ENCODE peak calls at places on chromosomes 16 and 17, in ten cellular contexts. F is cardiac muscle cell; T is IMR-90; L is NCI-H187; Y is HFF-Myc; B is head of caudate nucleus; O is activated naive CD4-positive, alpha-beta T cell; Q is AG04450; K is GM04503; S is midbrain. E is an unnamed sample.

GRCh38 chr17:30200086-30200485 is 35.4 kb downstream of the SLC6A4 start:
- DNase-seq in S (no peak), B (no peak), Q (no peak), T (no peak), Y (no peak), O (no peak), F (no peak), L (no peak), K (no peak), E (no peak)

GRCh38 chr17:78818932-78819331 is 21.7 kb downstream of the USP36 start:
- DNase-seq in L (no peak), T (no peak), O (no peak), F (peak), S (no peak), B (no peak), Y (no peak), K (no peak), Q (no peak), E (no peak)

GRCh38 chr17:42878123-42878880 is 22.3 kb upstream of the G6PC1 start:
- DNase-seq in K (no peak), S (no peak), Y (no peak), Q (no peak), B (no peak), F (no peak), L (no peak), O (no peak), T (no peak), E (no peak)

GRCh38 chr17:17236295-17237025 is 508 bp downstream of the FLCN start:
- DNase-seq in L (no peak), B (no peak), O (no peak), T (peak), S (no peak), K (peak), F (peak), Q (no peak), Y (no peak), E (peak)

GRCh38 chr17:32875904-32876413 is 965 bp downstream of the MYO1D start:
- DNase-seq in S (no peak), T (peak), L (no peak), Y (no peak), K (no peak), F (peak), O (no peak), B (no peak), Q (no peak), E (no peak)

GRCh38 chr16:23071202-23072083 is 77.8 kb downstream of the USP31 start:
- DNase-seq in Q (no peak), F (peak), B (no peak), T (peak), S (no peak), L (no peak), Y (no peak), O (no peak), K (no peak), E (peak)

GRCh38 chr17:64231567-64232141 is 31.4 kb downstream of the TEX2 start:
- DNase-seq in Q (no peak), B (no peak), Y (no peak), O (no peak), L (no peak), S (no peak), K (no peak), T (no peak), F (no peak), E (no peak)

GRCh38 chr16:32116080-32116479 is 137.0 kb upstream of the TP53TG3D start:
- DNase-seq in Y (no peak), F (peak), K (no peak), S (no peak), Q (no peak), B (no peak), O (no peak), T (no peak), L (no peak), E (no peak)

GRCh38 chr17:61495161-61495857 is 43.1 kb downstream of the TBX4 start:
- DNase-seq in F (peak), O (no peak), Y (no peak), T (peak), B (no peak), S (no peak), Q (no peak), K (peak), L (no peak), E (no peak)

GRCh38 chr17:69883139-69883538 is 191.9 kb upstream of the KCNJ16 start:
- DNase-seq in K (no peak), S (no peak), F (no peak), L (no peak), Q (no peak), T (no peak), Y (no peak), O (no peak), B (no peak), E (no peak)

GRCh38 chr17:80124351-80124981 is 22.5 kb downstream of the EIF4A3 start:
- DNase-seq in K (no peak), S (no peak), T (peak), B (no peak), Q (no peak), O (no peak), F (peak), L (no peak), Y (no peak), E (no peak)

GRCh38 chr16:13931845-13932244 is 11.9 kb downstream of the ERCC4 start:
- DNase-seq in Q (no peak), Y (no peak), B (no peak), K (no peak), F (no peak), S (no peak), T (no peak), L (no peak), O (no peak), E (no peak)

GRCh38 chr17:63954402-63955063 is 18.2 kb downstream of the SCN4A start:
- DNase-seq in Y (no peak), F (no peak), S (no peak), O (no peak), B (no peak), T (no peak), Q (no peak), L (no peak), K (no peak), E (no peak)

GRCh38 chr16:8892101-8892575 is 10.0 kb downstream of the LITAFD start:
- DNase-seq in Q (no peak), B (no peak), S (no peak), F (no peak), Y (no peak), L (no peak), K (no peak), T (no peak), O (no peak), E (no peak)

GRCh38 chr17:63035271-63035670 is 69.2 kb downstream of the TANC2 start:
- DNase-seq in B (no peak), Q (peak), S (no peak), L (no peak), T (peak), Y (peak), K (peak), O (no peak), F (peak), E (peak)

GRCh38 chr16:85321856-85322271 is 209.6 kb upstream of the CIBAR2 start:
- DNase-seq in T (peak), S (peak), O (no peak), K (peak), Q (peak), B (peak), Y (no peak), L (no peak), F (peak), E (peak)

GRCh38 chr16:50425648-50426047 is 56.9 kb upstream of the BRD7 start:
- DNase-seq in K (no peak), S (no peak), Y (no peak), T (no peak), F (peak), L (no peak), O (no peak), B (no peak), Q (no peak), E (no peak)

GRCh38 chr16:30381351-30382041 is 865 bp downstream of the SEPTIN1 start:
- DNase-seq in O (no peak), S (no peak), Y (no peak), Q (no peak), B (no peak), L (no peak), T (no peak), K (no peak), F (no peak), E (no peak)

GRCh38 chr16:2190002-2190658 is 6.3 kb downstream of the CASKIN1 start:
- DNase-seq in Q (no peak), K (no peak), F (no peak), O (no peak), S (no peak), Y (no peak), L (no peak), T (no peak), B (no peak), E (no peak)

GRCh38 chr17:6514371-6514770 is 42.0 kb downstream of the PITPNM3 start:
- DNase-seq in B (no peak), S (no peak), O (no peak), L (no peak), F (no peak), Y (no peak), T (no peak), K (no peak), Q (no peak), E (no peak)

GRCh38 chr17:21149626-21150025 is 22.9 kb downstream of the DHRS7B start:
- DNase-seq in T (no peak), O (no peak), L (no peak), F (no peak), Q (no peak), B (no peak), K (no peak), Y (no peak), S (no peak), E (no peak)

GRCh38 chr17:19645608-19646250 is 2.8 kb upstream of the ALDH3A2 start:
- DNase-seq in F (peak), K (no peak), L (no peak), Q (no peak), Y (no peak), O (no peak), S (peak), B (peak), T (no peak), E (peak)

GRCh38 chr16:1426734-1427451 is 4.0 kb upstream of the PERCC1 start:
- DNase-seq in F (no peak), Y (no peak), O (no peak), Q (no peak), K (no peak), B (no peak), T (no peak), S (no peak), L (peak), E (no peak)

GRCh38 chr17:5249615-5250014 is 15.0 kb upstream of the SCIMP start:
- DNase-seq in S (peak), Y (peak), Q (peak), L (peak), F (peak), K (peak), O (no peak), T (peak), B (peak), E (peak)

GRCh38 chr17:16122697-16123434 is 92.5 kb downstream of the NCOR1 start:
- DNase-seq in L (no peak), Q (no peak), K (no peak), S (no peak), Y (no peak), B (no peak), O (no peak), F (no peak), T (peak), E (peak)

GRCh38 chr17:27256225-27257030 is 37.5 kb upstream of the WSB1 start:
- DNase-seq in Y (no peak), O (no peak), Q (peak), S (no peak), L (no peak), K (peak), T (peak), B (no peak), F (peak), E (peak)

GRCh38 chr17:31537558-31537957 is 146.1 kb downstream of the RAB11FIP4 start:
- DNase-seq in S (no peak), Y (no peak), F (peak), T (peak), O (no peak), K (no peak), L (no peak), B (no peak), Q (no peak), E (no peak)

GRCh38 chr16:71927383-71927782 is 32.1 kb downstream of the IST1 start:
- DNase-seq in S (no peak), O (no peak), F (peak), Q (peak), T (peak), L (no peak), K (peak), Y (peak), B (peak), E (peak)

GRCh38 chr16:15811416-15811777 is 45.4 kb downstream of the MYH11 start:
- DNase-seq in F (no peak), T (no peak), L (no peak), B (no peak), K (no peak), S (no peak), O (no peak), Q (no peak), Y (no peak), E (no peak)

GRCh38 chr17:27535975-27536374 is 79.7 kb downstream of the KSR1 start:
- DNase-seq in S (no peak), T (no peak), O (no peak), F (no peak), L (no peak), Y (no peak), K (no peak), B (no peak), Q (no peak), E (peak)

GRCh38 chr16:52843386-52843785 is 209.3 kb downstream of the CHD9NB start:
- DNase-seq in L (no peak), Y (no peak), K (no peak), F (no peak), S (no peak), T (no peak), Q (no peak), O (no peak), B (no peak), E (no peak)

GRCh38 chr17:27456681-27457404 is 595 bp downstream of the KSR1 start:
- DNase-seq in K (no peak), Q (no peak), B (peak), L (no peak), Y (no peak), S (no peak), O (no peak), F (no peak), T (no peak), E (no peak)

GRCh38 chr17:50765454-50766221 is 1.7 kb downstream of the ANKRD40CL start:
- DNase-seq in S (no peak), K (no peak), B (no peak), Q (no peak), L (no peak), F (no peak), O (no peak), T (no peak), Y (no peak), E (no peak)

GRCh38 chr17:81386646-81387234 is 8.5 kb upstream of the BAHCC1 start:
- DNase-seq in B (peak), F (peak), Y (no peak), T (no peak), L (no peak), S (peak), O (no peak), Q (no peak), K (no peak), E (peak)